ENCODE peak calls at places on chromosomes 2 and 18, in six cellular contexts. Z is NT2/D1, H is GM12865, Q is NCI-H1436, T is iris pigment epithelial cell, I is GF-D8. S is an unnamed sample.

GRCh38 chr2:46909771-46910419 is 5.7 kb downstream of the MCFD2 start:
- DNase-seq in I (no peak), T (peak), H (peak), Q (no peak), Z (no peak), S (no peak)

GRCh38 chr2:133511679-133512078 is 56.6 kb downstream of the NCKAP5 start:
- DNase-seq in Q (no peak), T (no peak), I (no peak), Z (no peak), H (no peak), S (no peak)

GRCh38 chr2:144502356-144502755 is 17.6 kb downstream of the ZEB2 start:
- DNase-seq in Z (no peak), Q (no peak), I (no peak), H (no peak), T (no peak), S (no peak)

GRCh38 chr18:27921904-27922541 is 254.9 kb downstream of the CDH2 start:
- DNase-seq in T (peak), Q (no peak), I (no peak), Z (peak), H (no peak), S (no peak)

GRCh38 chr2:23707096-23707495 is 219.8 kb downstream of the ATAD2B start:
- DNase-seq in T (no peak), H (no peak), Z (no peak), I (no peak), Q (no peak), S (no peak)

GRCh38 chr18:77222464-77222863 is 27.2 kb upstream of the GALR1 start:
- DNase-seq in Q (no peak), T (no peak), I (no peak), H (no peak), Z (no peak), S (no peak)

GRCh38 chr2:191321861-191322662 is 76.9 kb downstream of the MYO1B start:
- DNase-seq in Q (no peak), I (peak), Z (peak), T (peak), H (peak), S (peak)

GRCh38 chr18:56565596-56566355 is 72.6 kb downstream of the TXNL1 start:
- DNase-seq in Q (no peak), T (peak), I (no peak), Z (no peak), H (no peak), S (no peak)

GRCh38 chr2:65325066-65325465 is 97.4 kb downstream of the ACTR2 start:
- DNase-seq in T (no peak), I (no peak), H (no peak), Q (no peak), Z (no peak), S (no peak)

GRCh38 chr2:96602330-96602823 is 35.7 kb downstream of the KANSL3 start:
- DNase-seq in Z (no peak), Q (no peak), H (peak), T (no peak), I (no peak), S (no peak)

GRCh38 chr2:54499666-54500065 is 43.5 kb downstream of the SPTBN1 start:
- DNase-seq in I (no peak), T (peak), H (no peak), Q (no peak), Z (no peak), S (no peak)

GRCh38 chr2:113240150-113240914 is 38.4 kb downstream of the PAX8 start:
- DNase-seq in Z (no peak), I (no peak), T (peak), H (no peak), Q (no peak), S (no peak)

GRCh38 chr2:240247868-240248820 is 107.7 kb upstream of the OTOS start:
- DNase-seq in I (no peak), H (no peak), Z (no peak), T (no peak), Q (no peak), S (no peak)

GRCh38 chr18:40012931-40013609 is 1942.0 kb upstream of the PIK3C3 start:
- DNase-seq in Q (no peak), I (no peak), T (peak), H (no peak), Z (no peak), S (no peak)

GRCh38 chr2:233799716-233800115 is 21.6 kb downstream of the MROH2A start:
- DNase-seq in Z (no peak), T (no peak), Q (no peak), I (no peak), H (no peak), S (no peak)

GRCh38 chr2:237624565-237624964 is 2.8 kb upstream of the LRRFIP1 start:
- DNase-seq in I (no peak), H (peak), Q (no peak), Z (no peak), T (no peak), S (no peak)

S was measured in HL-60.